ENCODE peak calls at places on chromosomes 7 and 10, in five cellular contexts. D, O, T, Q and Z are unnamed samples.

GRCh38 chr7:3673524-3673923 is 372.5 kb downstream of the SDK1 start:
- DNase-seq in D (peak), O (peak), T (peak), Q (no peak), Z (peak)

GRCh38 chr7:123275036-123275753 is 75.4 kb upstream of the SLC13A1 start:
- DNase-seq in D (no peak), O (no peak), T (no peak), Q (no peak), Z (no peak)

GRCh38 chr10:89062861-89063260 is 72.3 kb downstream of the FAS start:
- DNase-seq in D (no peak), O (no peak), T (no peak), Q (no peak), Z (no peak)

GRCh38 chr10:132690821-132691610 is 94.9 kb downstream of the NKX6-2 start:
- DNase-seq in D (no peak), O (no peak), T (no peak), Q (no peak), Z (no peak)

GRCh38 chr7:69903410-69903809 is 305.1 kb downstream of the AUTS2 start:
- DNase-seq in D (no peak), O (no peak), T (no peak), Q (no peak), Z (no peak)

GRCh38 chr7:148622887-148623585 is 32.5 kb downstream of the C7orf33 start:
- DNase-seq in D (no peak), O (peak), T (no peak), Q (no peak), Z (no peak)

GRCh38 chr10:78715435-78715834 is 353.3 kb upstream of the ZMIZ1 start:
- DNase-seq in D (no peak), O (no peak), T (no peak), Q (no peak), Z (no peak)

GRCh38 chr10:51416494-51416893 is 282.9 kb downstream of the CSTF2T start:
- DNase-seq in D (no peak), O (no peak), T (no peak), Q (no peak), Z (no peak)

GRCh38 chr10:78937800-78938694 is 130.7 kb upstream of the ZMIZ1 start:
- DNase-seq in D (no peak), O (no peak), T (no peak), Q (no peak), Z (no peak)

GRCh38 chr10:112524637-112525036 is 77.6 kb downstream of the VTI1A start:
- DNase-seq in D (no peak), O (no peak), T (no peak), Q (no peak), Z (no peak)

GRCh38 chr10:23994459-23995046 is 214.4 kb upstream of the KIAA1217 start:
- DNase-seq in D (peak), O (no peak), T (no peak), Q (no peak), Z (peak)

GRCh38 chr7:91533996-91534395 is 269.8 kb downstream of the FZD1 start:
- DNase-seq in D (no peak), O (no peak), T (no peak), Q (no peak), Z (no peak)

GRCh38 chr7:2003451-2003930 is 229.3 kb downstream of the MAD1L1 start:
- DNase-seq in D (no peak), O (no peak), T (no peak), Q (no peak), Z (no peak)

GRCh38 chr10:109062371-109062770 is 860.9 kb downstream of the XPNPEP1 start:
- DNase-seq in D (no peak), O (no peak), T (no peak), Q (no peak), Z (no peak)

GRCh38 chr10:34109952-34110702 is 705.0 kb downstream of the PARD3 start:
- DNase-seq in D (no peak), O (no peak), T (no peak), Q (no peak), Z (no peak)

GRCh38 chr10:99930731-99931550 is 78.8 kb downstream of the DNMBP start:
- DNase-seq in D (no peak), O (peak), T (no peak), Q (no peak), Z (peak)

GRCh38 chr10:106957825-106958581 is 206.5 kb downstream of the SORCS1 start:
- DNase-seq in D (no peak), O (no peak), T (no peak), Q (no peak), Z (no peak)

GRCh38 chr10:7962592-7962991 is 91.9 kb upstream of the GATA3 start:
- DNase-seq in D (no peak), O (no peak), T (no peak), Q (no peak), Z (no peak)